ENCODE peak calls at places on chromosomes 16 and 17, in seven cellular contexts. P is cardiac muscle cell, N is neural progenitor cell, W is Panc1, B is uterus, O is astrocyte, G is heart left ventricle. C is an unnamed sample. For H3K27me3, the result is how much of the 10 kb centered on the place peaks cover.

GRCh38 chr17:42979511-42980273 is at the start of gene PTGES3L:
- DNase-seq in P (peak), N (peak), W (no peak), B (peak), O (peak), G (peak), C (no peak)

GRCh38 chr17:13520899-13521572 is 80.7 kb downstream of the HS3ST3A1 start:
- DNase-seq in P (no peak), N (no peak), W (no peak), B (no peak), O (peak), G (no peak), C (peak)

GRCh38 chr17:65629234-65629690 is 67.8 kb upstream of the AXIN2 start:
- DNase-seq in P (no peak), N (no peak), W (no peak), B (no peak), O (peak), G (no peak), C (no peak)

GRCh38 chr16:9966569-9967157 is 215.6 kb downstream of the GRIN2A start:
- DNase-seq in P (no peak), N (no peak), W (peak), B (no peak), O (peak), G (no peak), C (no peak)

GRCh38 chr17:72270530-72270929 is 149.7 kb downstream of the SOX9 start:
- DNase-seq in P (no peak), N (no peak), W (peak), B (no peak), O (peak), G (peak), C (no peak)

GRCh38 chr16:86681440-86681838 is 103.1 kb downstream of the FOXL1 start:
- DNase-seq in P (no peak), N (no peak), W (no peak), B (no peak), O (peak), G (no peak), C (no peak)

GRCh38 chr16:1351215-1351581 is 480 bp downstream of the TSR3 start:
- DNase-seq in P (no peak), N (no peak), W (no peak), B (no peak), O (no peak), G (no peak), C (no peak)

GRCh38 chr16:88405325-88406060 is 22.7 kb downstream of the ZNF469 start:
- DNase-seq in P (no peak), N (no peak), W (no peak), B (no peak), O (peak), G (peak), C (no peak)

GRCh38 chr17:75695830-75696271 is 25.4 kb upstream of the ITGB4 start:
- DNase-seq in P (no peak), N (no peak), W (no peak), B (no peak), O (no peak), G (no peak), C (no peak)

GRCh38 chr17:48127371-48128051 is 19.9 kb downstream of the SNX11 start:
- DNase-seq in P (no peak), N (no peak), W (no peak), B (no peak), O (peak), G (no peak), C (no peak)

GRCh38 chr16:30747331-30747730 is 894 bp upstream of the PHKG2 start:
- DNase-seq in P (no peak), N (no peak), W (no peak), B (no peak), O (peak), G (no peak), C (no peak)
- H3K27ac ChIP-seq in P (peak), N (peak), W (peak), B (peak), O (peak), G (peak), C (peak)

GRCh38 chr17:40615295-40615988 is 32.2 kb downstream of the SMARCE1 start:
- DNase-seq in P (peak), N (peak), W (peak), B (peak), O (peak), G (no peak), C (no peak)

GRCh38 chr17:40613755-40614154 is 33.9 kb downstream of the SMARCE1 start:
- DNase-seq in P (no peak), N (no peak), W (no peak), B (no peak), O (no peak), G (no peak), C (no peak)

GRCh38 chr17:40616592-40616991 is 31.0 kb downstream of the SMARCE1 start:
- DNase-seq in P (no peak), N (no peak), W (no peak), B (no peak), O (no peak), G (no peak), C (no peak)

GRCh38 chr17:40615989-40616476 is 31.6 kb downstream of the SMARCE1 start:
- DNase-seq in P (no peak), N (no peak), W (no peak), B (no peak), O (no peak), G (no peak), C (no peak)

GRCh38 chr17:40614431-40615294 is 33.0 kb downstream of the SMARCE1 start:
- DNase-seq in P (no peak), N (no peak), W (no peak), B (no peak), O (no peak), G (no peak), C (no peak)
- H3K27me3 ChIP-seq in P (under half), N (under half), W (under half), B (under half), O (under half), G (under half), C (under half)

GRCh38 chr16:20348365-20349185 is 3.9 kb downstream of the UMOD start:
- DNase-seq in P (no peak), N (peak), W (no peak), B (no peak), O (no peak), G (no peak), C (no peak)
- TF ChIP-seq CTCF in P (no peak), N (peak), W (no peak), B (no peak), O (no peak), G (no peak), C (no peak)

GRCh38 chr17:45228121-45228941 is 6.6 kb downstream of the FMNL1 start:
- DNase-seq in P (no peak), N (no peak), W (no peak), B (no peak), O (no peak), G (no peak), C (no peak)
- H3K27ac ChIP-seq in P (no peak), N (no peak), W (peak), B (peak), O (no peak), G (peak), C (peak)